ENCODE peak calls at places on chromosomes 6 and 20, in ten cellular contexts. G is HCT116, Z is hepatocyte, Q is PC-3, J is SK-N-SH, R is GM23248, S is GM23338, O is PC-9, L is Karpas-422, H is MM.1S. F is an unnamed sample.

GRCh38 chr6:158645064-158646022 is 800 bp upstream of the DYNLT1 start:
- DNase-seq in G (no peak), Z (no peak), Q (peak; percentile 58), J (no peak), R (no peak), S (no peak), O (no peak), L (no peak), H (peak; percentile 64), F (no peak)

GRCh38 chr6:80605165-80605989 is 498.9 kb downstream of the BCKDHB start:
- DNase-seq in G (peak; percentile 42), Z (peak; percentile 71), Q (peak; percentile 58), J (peak; percentile 21), R (peak; percentile 55), S (peak; percentile 74), O (no peak), L (peak; percentile 73), H (peak; percentile 57), F (no peak)

GRCh38 chr20:16069416-16070010 is 503.7 kb downstream of the KIF16B start:
- DNase-seq in G (no peak), Z (no peak), Q (no peak), J (no peak), R (no peak), S (no peak), O (no peak), L (peak; percentile 56), H (peak; percentile 30), F (peak; percentile 25)

GRCh38 chr20:56626367-56627121 is 2.6 kb upstream of the TFAP2C start:
- DNase-seq in G (peak; percentile 10), Z (peak; percentile 71), Q (no peak), J (peak; percentile 74), R (peak; percentile 52), S (peak; percentile 92), O (peak; percentile 94), L (no peak), H (no peak), F (no peak)

GRCh38 chr6:7725412-7725811 is 487 bp upstream of the BMP6 start:
- DNase-seq in G (no peak), Z (no peak), Q (no peak), J (no peak), R (peak; percentile 38), S (no peak), O (no peak), L (peak; percentile 29), H (no peak), F (no peak)

GRCh38 chr20:49610701-49611538 is 43.0 kb upstream of the PTGIS start:
- DNase-seq in G (peak; percentile 72), Z (peak; percentile 86), Q (peak; percentile 93), J (peak; percentile 91), R (peak; percentile 81), S (peak; percentile 98), O (peak; percentile 94), L (peak; percentile 88), H (peak; percentile 81), F (peak; percentile 90)

GRCh38 chr6:63764318-63764916 is 128.8 kb downstream of the PHF3 start:
- DNase-seq in G (peak; percentile 29), Z (peak; percentile 65), Q (peak; percentile 74), J (no peak), R (peak; percentile 54), S (peak; percentile 68), O (no peak), L (peak; percentile 80), H (peak; percentile 53), F (peak; percentile 71)

GRCh38 chr6:127111526-127111925 is 6.9 kb upstream of the RSPO3 start:
- DNase-seq in G (no peak), Z (no peak), Q (no peak), J (no peak), R (no peak), S (no peak), O (no peak), L (no peak), H (no peak), F (no peak)

GRCh38 chr6:118776607-118777549 is 117.1 kb upstream of the ASF1A start:
- DNase-seq in G (peak; percentile 57), Z (peak; percentile 73), Q (peak; percentile 87), J (peak; percentile 64), R (peak; percentile 86), S (peak; percentile 80), O (peak; percentile 51), L (peak; percentile 83), H (peak; percentile 72), F (peak; percentile 70)

GRCh38 chr6:53115741-53116140 is 32.9 kb downstream of the GCM1 start:
- DNase-seq in G (no peak), Z (no peak), Q (no peak), J (no peak), R (no peak), S (no peak), O (no peak), L (no peak), H (no peak), F (no peak)

GRCh38 chr20:10306440-10307358 is 88.1 kb downstream of the SNAP25 start:
- DNase-seq in G (no peak), Z (no peak), Q (peak; percentile 85), J (no peak), R (peak; percentile 73), S (no peak), O (no peak), L (no peak), H (no peak), F (no peak)

GRCh38 chr6:29702519-29703103 is 20.6 kb upstream of the HLA-F start:
- DNase-seq in G (peak; percentile 36), Z (peak; percentile 66), Q (peak; percentile 43), J (peak; percentile 71), R (peak; percentile 45), S (peak; percentile 95), O (peak; percentile 45), L (peak; percentile 81), H (no peak), F (peak; percentile 43)

GRCh38 chr6:112058673-112059072 is 4.8 kb downstream of the CCN6 start:
- DNase-seq in G (no peak), Z (no peak), Q (no peak), J (no peak), R (no peak), S (no peak), O (no peak), L (no peak), H (no peak), F (no peak)
- H3K9me2 ChIP-seq in G (no peaks in the 10 kb centered on the region), Z (no peaks in the 10 kb centered on the region), Q (no peaks in the 10 kb centered on the region), J (no peaks in the 10 kb centered on the region), R (no peaks in the 10 kb centered on the region), S (peaks cover 4% of the 10 kb centered on the region), O (peaks cover 10% of the 10 kb centered on the region), L (no peaks in the 10 kb centered on the region), H (no peaks in the 10 kb centered on the region), F (no peaks in the 10 kb centered on the region)

DNA sequence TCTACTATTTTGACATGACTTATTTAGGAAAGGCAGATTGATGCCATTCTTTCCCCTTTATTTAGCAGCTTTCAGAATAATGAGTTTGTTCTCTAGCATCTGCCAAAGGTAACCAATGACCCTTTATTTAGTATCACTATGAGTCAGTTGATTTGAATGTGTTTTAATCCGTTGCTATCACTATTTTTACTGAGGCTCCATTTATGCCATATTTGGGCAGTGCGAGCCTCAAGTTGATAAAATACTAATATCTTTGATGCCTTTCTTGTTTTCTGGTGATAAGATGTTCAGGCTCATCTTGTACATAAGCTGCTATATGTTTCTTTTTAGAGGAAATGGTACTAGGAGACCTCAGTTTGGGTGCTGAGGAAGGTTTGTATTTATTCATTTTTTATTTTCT is 15.6 kb upstream of the NOTCH4 start:
- DNase-seq in G (no peak), Z (no peak), Q (no peak), J (no peak), R (no peak), S (no peak), O (no peak), L (peak; percentile 51), H (no peak), F (no peak)
- H3K9me2 ChIP-seq in G (no peaks in the 10 kb centered on the region), Z (no peaks in the 10 kb centered on the region), Q (no peaks in the 10 kb centered on the region), J (no peaks in the 10 kb centered on the region), R (no peaks in the 10 kb centered on the region), S (no peaks in the 10 kb centered on the region), O (no peaks in the 10 kb centered on the region), L (no peaks in the 10 kb centered on the region), H (no peaks in the 10 kb centered on the region), F (no peaks in the 10 kb centered on the region)

DNA sequence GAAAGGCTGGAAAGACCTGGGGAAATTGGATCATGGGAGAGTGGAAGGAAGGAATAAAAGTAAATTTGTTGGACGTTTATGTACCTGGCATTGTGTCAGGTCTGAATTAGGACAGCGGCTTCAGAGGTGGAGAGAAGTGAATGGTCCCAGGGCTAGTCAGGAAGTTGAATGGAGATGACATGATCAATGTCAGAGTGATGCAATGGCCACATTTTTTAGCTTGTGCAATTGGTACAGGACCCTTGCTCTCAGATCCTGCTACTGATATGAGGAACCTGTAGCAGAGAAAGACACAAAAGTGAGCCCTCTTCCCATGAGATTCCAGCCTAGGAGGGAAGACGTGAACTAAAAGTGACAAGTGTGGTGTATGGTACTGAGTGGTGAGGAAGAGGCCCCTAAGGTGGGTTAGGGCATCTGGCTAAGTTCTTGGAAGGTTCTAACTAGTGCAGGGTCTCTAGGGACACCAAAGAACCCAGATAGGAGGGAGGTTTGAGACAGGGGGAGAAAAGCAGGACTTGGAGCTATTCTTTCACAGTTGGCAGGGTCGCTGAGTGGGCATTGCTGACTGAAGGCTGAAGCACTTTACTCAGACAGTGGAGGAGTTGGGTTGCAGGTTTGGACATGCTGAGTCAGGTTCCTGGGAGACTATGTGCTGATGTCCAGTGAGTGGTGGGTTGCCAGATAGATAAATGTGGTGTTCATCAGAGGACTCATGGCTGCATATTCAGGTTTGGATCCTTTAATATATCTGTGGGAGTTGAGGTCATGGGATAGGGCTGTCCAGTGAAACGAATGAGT is 266.1 kb upstream of the RNF24 start:
- DNase-seq in G (no peak), Z (no peak), Q (no peak), J (no peak), R (no peak), S (no peak), O (no peak), L (no peak), H (no peak), F (no peak)
- H3K9me2 ChIP-seq in G (no peaks in the 10 kb centered on the region), Z (no peaks in the 10 kb centered on the region), Q (no peaks in the 10 kb centered on the region), J (no peaks in the 10 kb centered on the region), R (no peaks in the 10 kb centered on the region), S (peaks cover 13% of the 10 kb centered on the region), O (no peaks in the 10 kb centered on the region), L (no peaks in the 10 kb centered on the region), H (no peaks in the 10 kb centered on the region), F (no peaks in the 10 kb centered on the region)

GRCh38 chr20:23212011-23212410 is 125.9 kb upstream of the CD93 start:
- DNase-seq in G (no peak), Z (no peak), Q (no peak), J (no peak), R (no peak), S (no peak), O (no peak), L (no peak), H (no peak), F (no peak)

GRCh38 chr20:23212482-23212881 is 126.4 kb upstream of the CD93 start:
- DNase-seq in G (no peak), Z (no peak), Q (peak; percentile 8), J (no peak), R (no peak), S (no peak), O (no peak), L (no peak), H (no peak), F (no peak)

GRCh38 chr20:23214903-23215302 is 128.8 kb upstream of the CD93 start:
- DNase-seq in G (no peak), Z (no peak), Q (no peak), J (no peak), R (no peak), S (no peak), O (no peak), L (no peak), H (no peak), F (no peak)

GRCh38 chr20:23215596-23215995 is 129.5 kb upstream of the CD93 start:
- DNase-seq in G (no peak), Z (no peak), Q (no peak), J (no peak), R (no peak), S (no peak), O (no peak), L (no peak), H (no peak), F (no peak)

GRCh38 chr20:23217023-23217422 is 130.9 kb upstream of the CD93 start:
- DNase-seq in G (no peak), Z (no peak), Q (no peak), J (no peak), R (no peak), S (no peak), O (no peak), L (no peak), H (no peak), F (no peak)
- H3K9me2 ChIP-seq in G (no peaks in the 10 kb centered on the region), Z (no peaks in the 10 kb centered on the region), Q (no peaks in the 10 kb centered on the region), J (no peaks in the 10 kb centered on the region), R (no peaks in the 10 kb centered on the region), S (no peaks in the 10 kb centered on the region), O (no peaks in the 10 kb centered on the region), L (no peaks in the 10 kb centered on the region), H (no peaks in the 10 kb centered on the region), F (no peaks in the 10 kb centered on the region)

F was measured in OCI-LY7.